ENCODE peak calls at places on chromosomes 4 and X, in seven cellular contexts. G, V, D, C, E, Q and K are unnamed samples.

GRCh38 chr4:166422475-166422874 is 549.4 kb downstream of the TLL1 start:
- DNase-seq in G (peak; percentile 64), V (peak; percentile 51), D (no peak), C (peak; percentile 68), E (no peak), Q (no peak), K (no peak)

GRCh38 chr4:141240671-141241070 is 20.0 kb downstream of the ZNF330 start:
- DNase-seq in G (no peak), V (no peak), D (no peak), C (no peak), E (no peak), Q (no peak), K (no peak)

GRCh38 chrX:96929036-96929435 is 45.3 kb downstream of the RPA4 start:
- DNase-seq in G (no peak), V (no peak), D (no peak), C (no peak), E (no peak), Q (no peak), K (no peak)

GRCh38 chr4:81142744-81143143 is 72.3 kb downstream of the PRKG2 start:
- DNase-seq in G (peak; percentile 81), V (no peak), D (no peak), C (no peak), E (no peak), Q (no peak), K (no peak)

GRCh38 chrX:19739683-19740082 is 147.7 kb downstream of the SH3KBP1 start:
- DNase-seq in G (peak; percentile 70), V (peak; percentile 8), D (peak; percentile 63), C (no peak), E (peak; percentile 17), Q (peak; percentile 19), K (no peak)

GRCh38 chr4:176001171-176002006 is 64.3 kb upstream of the WDR17 start:
- DNase-seq in G (peak; percentile 34), V (no peak), D (peak; percentile 6), C (no peak), E (no peak), Q (no peak), K (peak; percentile 10)

GRCh38 chrX:130775849-130776248 is 127.2 kb downstream of the ENOX2 start:
- DNase-seq in G (no peak), V (no peak), D (no peak), C (no peak), E (no peak), Q (no peak), K (no peak)

GRCh38 chr4:20423420-20423819 is 171.7 kb downstream of the SLIT2 start:
- DNase-seq in G (no peak), V (no peak), D (no peak), C (no peak), E (no peak), Q (no peak), K (no peak)

GRCh38 chrX:72048515-72049455 is 82.9 kb downstream of the RTL5 start:
- DNase-seq in G (no peak), V (no peak), D (no peak), C (no peak), E (peak; percentile 8), Q (no peak), K (no peak)

GRCh38 chrX:28920554-28920953 is 333.3 kb downstream of the IL1RAPL1 start:
- DNase-seq in G (peak; percentile 27), V (no peak), D (no peak), C (no peak), E (no peak), Q (no peak), K (no peak)

GRCh38 chr4:18440527-18441215 is 419.1 kb upstream of the LCORL start:
- DNase-seq in G (no peak), V (no peak), D (no peak), C (no peak), E (no peak), Q (no peak), K (no peak)

GRCh38 chr4:7060346-7061150 is 7.3 kb downstream of the GRPEL1 start:
- DNase-seq in G (no peak), V (no peak), D (no peak), C (no peak), E (no peak), Q (no peak), K (no peak)

GRCh38 chr4:121272526-121272925 is 108.3 kb downstream of the QRFPR start:
- DNase-seq in G (peak; percentile 56), V (peak; percentile 24), D (no peak), C (peak; percentile 81), E (no peak), Q (no peak), K (peak; percentile 10)

GRCh38 chr4:21744046-21744445 is 204.5 kb downstream of the KCNIP4 start:
- DNase-seq in G (peak; percentile 1), V (no peak), D (no peak), C (no peak), E (no peak), Q (no peak), K (no peak)

GRCh38 chr4:121863787-121864186 is 6.5 kb downstream of the BBS7 start:
- DNase-seq in G (no peak), V (no peak), D (no peak), C (no peak), E (no peak), Q (no peak), K (no peak)

GRCh38 chr4:110704748-110705439 is 82.0 kb upstream of the PITX2 start:
- DNase-seq in G (no peak), V (no peak), D (no peak), C (no peak), E (no peak), Q (no peak), K (no peak)

GRCh38 chr4:145720656-145721055 is 40.7 kb downstream of the C4orf51 start:
- DNase-seq in G (no peak), V (no peak), D (no peak), C (no peak), E (no peak), Q (no peak), K (no peak)

GRCh38 chr4:101784957-101785356 is 5.6 kb upstream of the BANK1 start:
- DNase-seq in G (no peak), V (no peak), D (no peak), C (no peak), E (no peak), Q (no peak), K (no peak)